ENCODE peak calls at places on chromosomes 4 and X, in seven cellular contexts. One of them, this sample, is unnamed.

GRCh38 chr4:123398803-123399637 is 2.4 kb downstream of the SPRY1 start:
- DNase-seq in fibroblast of the aortic adventitia: peak; percentile 86
- DNase-seq in kidney epithelial cell: no peak
- DNase-seq in dorsolateral prefrontal cortex: peak; percentile 41
- DNase-seq in fibroblast of lung: peak; percentile 73
- DNase-seq in heart left ventricle: peak; percentile 66
- DNase-seq in spleen: peak; percentile 85
- DNase-seq in this sample: no peak

GRCh38 chr4:23779839-23780238 is 110.0 kb downstream of the PPARGC1A start:
- DNase-seq in heart left ventricle: no peak
- DNase-seq in spleen: no peak
- DNase-seq in kidney epithelial cell: no peak
- DNase-seq in fibroblast of the aortic adventitia: no peak
- DNase-seq in dorsolateral prefrontal cortex: no peak
- DNase-seq in fibroblast of lung: no peak
- DNase-seq in this sample: peak; percentile 61

GRCh38 chr4:102981005-102981404 is 38.5 kb downstream of the SLC9B1 start:
- DNase-seq in fibroblast of lung: no peak
- DNase-seq in fibroblast of the aortic adventitia: no peak
- DNase-seq in dorsolateral prefrontal cortex: no peak
- DNase-seq in heart left ventricle: no peak
- DNase-seq in spleen: no peak
- DNase-seq in kidney epithelial cell: no peak
- DNase-seq in this sample: no peak

GRCh38 chrX:153828723-153829548 is 1.4 kb downstream of the PDZD4 start:
- DNase-seq in heart left ventricle: no peak
- DNase-seq in spleen: peak; percentile 64
- DNase-seq in fibroblast of the aortic adventitia: no peak
- DNase-seq in kidney epithelial cell: no peak
- DNase-seq in dorsolateral prefrontal cortex: no peak
- DNase-seq in fibroblast of lung: no peak
- DNase-seq in this sample: no peak

GRCh38 chr4:138706206-138706605 is 309.4 kb upstream of the NOCT start:
- DNase-seq in fibroblast of the aortic adventitia: peak; percentile 34
- DNase-seq in heart left ventricle: no peak
- DNase-seq in spleen: no peak
- DNase-seq in fibroblast of lung: peak; percentile 61
- DNase-seq in kidney epithelial cell: peak; percentile 19
- DNase-seq in dorsolateral prefrontal cortex: no peak
- DNase-seq in this sample: no peak

GRCh38 chr4:185589067-185589844 is 53.9 kb upstream of the PDLIM3 start:
- DNase-seq in heart left ventricle: no peak
- DNase-seq in dorsolateral prefrontal cortex: no peak
- DNase-seq in spleen: no peak
- DNase-seq in fibroblast of lung: peak; percentile 97
- DNase-seq in fibroblast of the aortic adventitia: peak; percentile 21
- DNase-seq in kidney epithelial cell: no peak
- DNase-seq in this sample: no peak

GRCh38 chr4:57369446-57369845 is 259.3 kb upstream of the IGFBP7 start:
- DNase-seq in fibroblast of the aortic adventitia: no peak
- DNase-seq in heart left ventricle: no peak
- DNase-seq in kidney epithelial cell: no peak
- DNase-seq in fibroblast of lung: peak; percentile 74
- DNase-seq in spleen: no peak
- DNase-seq in dorsolateral prefrontal cortex: no peak
- DNase-seq in this sample: no peak

GRCh38 chrX:50168305-50168704 is 32.5 kb downstream of the AKAP4 start:
- DNase-seq in fibroblast of the aortic adventitia: no peak
- DNase-seq in fibroblast of lung: peak; percentile 6
- DNase-seq in spleen: no peak
- DNase-seq in kidney epithelial cell: no peak
- DNase-seq in heart left ventricle: no peak
- DNase-seq in dorsolateral prefrontal cortex: no peak
- DNase-seq in this sample: no peak

GRCh38 chrX:72243472-72243871 is 4.6 kb upstream of the ERCC6L start:
- DNase-seq in fibroblast of lung: peak; percentile 67
- DNase-seq in spleen: no peak
- DNase-seq in dorsolateral prefrontal cortex: no peak
- DNase-seq in heart left ventricle: no peak
- DNase-seq in kidney epithelial cell: no peak
- DNase-seq in fibroblast of the aortic adventitia: peak; percentile 62
- DNase-seq in this sample: no peak

GRCh38 chrX:131477498-131477897 is 66.4 kb upstream of the OR13H1 start:
- DNase-seq in spleen: no peak
- DNase-seq in kidney epithelial cell: no peak
- DNase-seq in fibroblast of the aortic adventitia: no peak
- DNase-seq in heart left ventricle: no peak
- DNase-seq in dorsolateral prefrontal cortex: no peak
- DNase-seq in fibroblast of lung: no peak
- DNase-seq in this sample: no peak

GRCh38 chrX:8731579-8732395 is at the start of gene ANOS1:
- DNase-seq in heart left ventricle: peak; percentile 78
- DNase-seq in fibroblast of lung: peak; percentile 67
- DNase-seq in spleen: peak; percentile 75
- DNase-seq in fibroblast of the aortic adventitia: no peak
- DNase-seq in dorsolateral prefrontal cortex: no peak
- DNase-seq in kidney epithelial cell: no peak
- DNase-seq in this sample: no peak

GRCh38 chr4:126446917-126447316 is 1132.2 kb downstream of the FAT4 start:
- DNase-seq in kidney epithelial cell: no peak
- DNase-seq in fibroblast of the aortic adventitia: no peak
- DNase-seq in fibroblast of lung: no peak
- DNase-seq in dorsolateral prefrontal cortex: no peak
- DNase-seq in heart left ventricle: no peak
- DNase-seq in spleen: no peak
- DNase-seq in this sample: no peak

GRCh38 chr4:21205821-21206531 is 505.7 kb downstream of the PACRGL start:
- DNase-seq in fibroblast of lung: no peak
- DNase-seq in spleen: no peak
- DNase-seq in kidney epithelial cell: no peak
- DNase-seq in dorsolateral prefrontal cortex: no peak
- DNase-seq in fibroblast of the aortic adventitia: no peak
- DNase-seq in heart left ventricle: no peak
- DNase-seq in this sample: no peak

GRCh38 chr4:1711055-1711905 is 839 bp downstream of the SLBP start:
- DNase-seq in spleen: no peak
- DNase-seq in heart left ventricle: peak; percentile 61
- DNase-seq in dorsolateral prefrontal cortex: no peak
- DNase-seq in kidney epithelial cell: no peak
- DNase-seq in fibroblast of lung: peak; percentile 59
- DNase-seq in fibroblast of the aortic adventitia: peak; percentile 48
- DNase-seq in this sample: no peak

GRCh38 chr4:52704676-52705075 is 45.6 kb upstream of the USP46 start:
- DNase-seq in kidney epithelial cell: no peak
- DNase-seq in heart left ventricle: no peak
- DNase-seq in fibroblast of the aortic adventitia: peak; percentile 19
- DNase-seq in dorsolateral prefrontal cortex: no peak
- DNase-seq in spleen: no peak
- DNase-seq in fibroblast of lung: no peak
- DNase-seq in this sample: no peak
- TF ChIP-seq CTCF in kidney epithelial cell: no peak
- TF ChIP-seq CTCF in heart left ventricle: no peak
- TF ChIP-seq CTCF in fibroblast of the aortic adventitia: no peak
- TF ChIP-seq CTCF in dorsolateral prefrontal cortex: no peak
- TF ChIP-seq CTCF in spleen: no peak
- TF ChIP-seq CTCF in fibroblast of lung: no peak
- TF ChIP-seq CTCF in this sample: no peak

DNA sequence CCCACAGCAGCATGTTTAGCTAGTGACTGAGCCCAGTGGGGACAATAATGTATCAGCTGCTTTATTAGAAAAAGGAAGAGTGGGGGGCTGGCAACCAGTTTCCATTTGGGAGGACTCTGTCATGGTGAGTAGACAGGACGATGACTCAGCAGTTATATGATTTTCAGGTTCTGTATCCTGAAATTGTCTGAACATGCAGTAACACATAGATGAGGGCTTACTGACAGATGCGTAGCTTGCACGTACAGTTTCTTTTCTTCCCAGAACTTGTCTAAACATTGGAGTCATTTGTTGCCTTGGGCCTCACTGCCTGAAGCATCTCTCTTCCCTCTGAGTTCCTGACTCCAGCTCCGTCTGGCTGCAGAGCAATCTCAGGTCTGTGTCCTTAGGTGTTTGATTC is 1415.6 kb upstream of the TENM3 start:
- DNase-seq in dorsolateral prefrontal cortex: no peak
- DNase-seq in spleen: no peak
- DNase-seq in kidney epithelial cell: no peak
- DNase-seq in heart left ventricle: no peak
- DNase-seq in fibroblast of the aortic adventitia: peak; percentile 40
- DNase-seq in fibroblast of lung: peak; percentile 21
- DNase-seq in this sample: no peak
- H3K4me3 ChIP-seq in dorsolateral prefrontal cortex: peak overlapping the region; percentile 38
- H3K4me3 ChIP-seq in spleen: no peak overlapping the region
- H3K4me3 ChIP-seq in kidney epithelial cell: no peak overlapping the region
- H3K4me3 ChIP-seq in heart left ventricle: peak overlapping the region; percentile 59
- H3K4me3 ChIP-seq in fibroblast of the aortic adventitia: peak overlapping the region; percentile 53
- H3K4me3 ChIP-seq in fibroblast of lung: peak overlapping the region; percentile 58
- H3K4me3 ChIP-seq in this sample: peak overlapping the region; percentile 39

GRCh38 chrX:47577901-47578300 is 4.3 kb upstream of the TIMP1 start:
- DNase-seq in spleen: no peak
- DNase-seq in fibroblast of the aortic adventitia: no peak
- DNase-seq in kidney epithelial cell: no peak
- DNase-seq in dorsolateral prefrontal cortex: no peak
- DNase-seq in heart left ventricle: no peak
- DNase-seq in fibroblast of lung: no peak
- DNase-seq in this sample: no peak

GRCh38 chrX:47574609-47575325 is 7.5 kb upstream of the TIMP1 start:
- DNase-seq in spleen: no peak
- DNase-seq in dorsolateral prefrontal cortex: no peak
- DNase-seq in fibroblast of the aortic adventitia: no peak
- DNase-seq in kidney epithelial cell: no peak
- DNase-seq in fibroblast of lung: no peak
- DNase-seq in heart left ventricle: no peak
- DNase-seq in this sample: no peak

GRCh38 chrX:47577424-47577823 is 4.8 kb upstream of the TIMP1 start:
- DNase-seq in dorsolateral prefrontal cortex: no peak
- DNase-seq in spleen: no peak
- DNase-seq in heart left ventricle: no peak
- DNase-seq in fibroblast of the aortic adventitia: no peak
- DNase-seq in kidney epithelial cell: no peak
- DNase-seq in fibroblast of lung: no peak
- DNase-seq in this sample: no peak

GRCh38 chrX:47574096-47574553 is 8.1 kb upstream of the TIMP1 start:
- DNase-seq in heart left ventricle: no peak
- DNase-seq in fibroblast of the aortic adventitia: no peak
- DNase-seq in spleen: no peak
- DNase-seq in fibroblast of lung: no peak
- DNase-seq in dorsolateral prefrontal cortex: no peak
- DNase-seq in kidney epithelial cell: no peak
- DNase-seq in this sample: no peak

DNA sequence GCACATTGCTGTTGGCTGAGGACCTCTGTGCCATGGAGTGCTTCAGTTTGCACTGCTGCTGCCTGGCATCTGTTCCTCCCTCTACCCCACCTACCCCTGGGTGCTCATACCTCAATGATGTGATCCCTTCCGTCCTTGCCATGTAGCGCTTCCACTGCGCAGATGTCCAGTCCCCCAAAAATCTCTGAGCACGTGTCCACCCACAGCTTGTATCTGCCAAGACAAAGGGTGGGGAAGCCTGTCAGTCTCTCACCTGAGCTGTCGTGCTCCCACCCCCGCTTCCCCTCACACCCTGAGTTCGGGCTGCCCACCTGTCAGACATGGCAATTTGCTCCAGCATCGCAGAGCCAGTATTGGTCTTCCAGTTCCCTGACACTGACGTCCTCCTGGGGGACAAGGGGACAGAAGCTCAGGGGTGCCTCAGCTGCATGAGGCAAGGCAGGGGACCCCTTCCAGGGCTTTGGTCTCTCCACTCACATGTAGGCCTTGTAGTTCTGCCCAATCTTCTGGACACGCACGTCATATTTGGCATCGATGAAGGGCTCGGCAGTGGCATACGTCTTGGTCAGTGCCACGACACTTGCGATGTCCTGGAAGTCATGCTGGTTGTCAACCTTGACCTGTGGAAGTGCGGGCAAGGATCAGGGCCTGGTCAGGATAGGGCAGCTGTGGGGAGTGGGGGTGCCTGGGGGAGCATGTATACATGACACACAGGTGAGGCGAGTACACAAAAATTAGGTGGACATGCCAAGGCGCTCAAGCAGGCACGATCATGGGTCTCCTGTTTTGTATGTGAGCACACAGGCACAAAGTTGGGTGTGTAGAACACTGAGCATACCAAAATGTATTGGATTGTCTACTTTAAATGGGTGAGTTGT is 6.0 kb upstream of the TIMP1 start:
- DNase-seq in fibroblast of the aortic adventitia: no peak
- DNase-seq in kidney epithelial cell: no peak
- DNase-seq in heart left ventricle: no peak
- DNase-seq in spleen: no peak
- DNase-seq in fibroblast of lung: no peak
- DNase-seq in dorsolateral prefrontal cortex: no peak
- DNase-seq in this sample: no peak
- TF ChIP-seq CTCF in fibroblast of the aortic adventitia: no peak
- TF ChIP-seq CTCF in kidney epithelial cell: no peak
- TF ChIP-seq CTCF in heart left ventricle: no peak
- TF ChIP-seq CTCF in spleen: no peak
- TF ChIP-seq CTCF in fibroblast of lung: no peak
- TF ChIP-seq CTCF in dorsolateral prefrontal cortex: no peak
- TF ChIP-seq CTCF in this sample: no peak

GRCh38 chrX:46715521-46715920 is 43.4 kb downstream of the SLC9A7 start:
- DNase-seq in heart left ventricle: no peak
- DNase-seq in kidney epithelial cell: no peak
- DNase-seq in spleen: no peak
- DNase-seq in fibroblast of lung: no peak
- DNase-seq in fibroblast of the aortic adventitia: peak; percentile 28
- DNase-seq in dorsolateral prefrontal cortex: no peak
- DNase-seq in this sample: no peak

GRCh38 chrX:46713672-46714487 is 45.0 kb downstream of the SLC9A7 start:
- DNase-seq in fibroblast of lung: peak; percentile 73
- DNase-seq in fibroblast of the aortic adventitia: peak; percentile 54
- DNase-seq in kidney epithelial cell: no peak
- DNase-seq in spleen: no peak
- DNase-seq in dorsolateral prefrontal cortex: no peak
- DNase-seq in heart left ventricle: no peak
- DNase-seq in this sample: no peak

GRCh38 chrX:46710927-46711623 is 47.8 kb downstream of the SLC9A7 start:
- DNase-seq in fibroblast of lung: no peak
- DNase-seq in fibroblast of the aortic adventitia: no peak
- DNase-seq in dorsolateral prefrontal cortex: no peak
- DNase-seq in kidney epithelial cell: no peak
- DNase-seq in spleen: no peak
- DNase-seq in heart left ventricle: no peak
- DNase-seq in this sample: no peak

GRCh38 chrX:46710425-46710824 is 48.5 kb downstream of the SLC9A7 start:
- DNase-seq in dorsolateral prefrontal cortex: no peak
- DNase-seq in fibroblast of lung: peak; percentile 77
- DNase-seq in heart left ventricle: no peak
- DNase-seq in kidney epithelial cell: peak; percentile 61
- DNase-seq in fibroblast of the aortic adventitia: peak; percentile 57
- DNase-seq in spleen: no peak
- DNase-seq in this sample: no peak

GRCh38 chrX:46712733-46713132 is 46.2 kb downstream of the SLC9A7 start:
- DNase-seq in kidney epithelial cell: no peak
- DNase-seq in dorsolateral prefrontal cortex: no peak
- DNase-seq in fibroblast of the aortic adventitia: no peak
- DNase-seq in heart left ventricle: no peak
- DNase-seq in fibroblast of lung: no peak
- DNase-seq in spleen: no peak
- DNase-seq in this sample: no peak
- H3K4me3 ChIP-seq in kidney epithelial cell: no peak overlapping the region
- H3K4me3 ChIP-seq in dorsolateral prefrontal cortex: no peak overlapping the region
- H3K4me3 ChIP-seq in fibroblast of the aortic adventitia: no peak overlapping the region
- H3K4me3 ChIP-seq in heart left ventricle: no peak overlapping the region
- H3K4me3 ChIP-seq in fibroblast of lung: no peak overlapping the region
- H3K4me3 ChIP-seq in spleen: no peak overlapping the region
- H3K4me3 ChIP-seq in this sample: no peak overlapping the region

This sample was measured in epithelial cell of proximal tubule.